ENCODE peak calls at places on chromosomes 3 and 15, in four cellular contexts. L is body of pancreas, B is fibroblast of lung, S is hepatocyte. V is an unnamed sample.
A peak's percentile ranks its signal among the peaks of the same experiment; 100 is the strongest.

GRCh38 chr3:127428344-127429001 is 140.6 kb upstream of the PRR20G start:
- DNase-seq in L (no peak), S (no peak), B (no peak), V (no peak)

GRCh38 chr15:76875911-76876310 is 29.2 kb downstream of the SCAPER start:
- DNase-seq in L (no peak), S (no peak), B (no peak), V (no peak)

GRCh38 chr3:196214783-196215441 is 1.4 kb upstream of the SLC51A start:
- DNase-seq in B (no peak), L (no peak), S (peak; percentile 67), V (no peak)

GRCh38 chr15:35289029-35289617 is 204.0 kb upstream of the NANOGP8 start:
- DNase-seq in L (no peak), B (peak; percentile 63), S (peak; percentile 75), V (no peak)

GRCh38 chr15:57923311-57923710 is 142.2 kb downstream of the ALDH1A2 start:
- DNase-seq in B (no peak), L (peak; percentile 32), S (no peak), V (no peak)

GRCh38 chr3:48598323-48599076 is 3.4 kb upstream of the COL7A1 start:
- DNase-seq in S (peak; percentile 83), L (no peak), B (peak; percentile 85), V (no peak)

GRCh38 chr3:196686436-196686835 is 25.6 kb downstream of the CEP19 start:
- DNase-seq in B (no peak), S (no peak), L (no peak), V (no peak)

GRCh38 chr15:70863450-70864218 is 9.7 kb upstream of the LARP6 start:
- DNase-seq in L (no peak), S (peak; percentile 38), B (peak; percentile 94), V (no peak)

GRCh38 chr3:180693656-180694055 is 14.4 kb upstream of the CCDC39 start:
- DNase-seq in B (no peak), S (no peak), L (no peak), V (no peak)

GRCh38 chr3:188631291-188632010 is 477.5 kb downstream of the LPP start:
- DNase-seq in L (no peak), B (peak; percentile 90), S (no peak), V (peak; percentile 80)

GRCh38 chr3:146845361-146845760 is 240.2 kb upstream of the PLSCR5 start:
- DNase-seq in L (no peak), S (no peak), B (no peak), V (no peak)

GRCh38 chr3:149599236-149599635 is 58.6 kb downstream of the WWTR1 start:
- DNase-seq in S (no peak), L (no peak), B (peak; percentile 87), V (no peak)

GRCh38 chr15:60865507-60865906 is 363.6 kb downstream of the RORA start:
- DNase-seq in S (no peak), L (no peak), B (peak; percentile 11), V (no peak)

GRCh38 chr3:44930911-44931310 is 45.1 kb downstream of the ZDHHC3 start:
- DNase-seq in S (no peak), L (no peak), B (no peak), V (no peak)

GRCh38 chr3:147388395-147389264 is 17.7 kb downstream of the ZIC4 start:
- DNase-seq in L (no peak), S (no peak), B (no peak), V (no peak)

GRCh38 chr3:128236667-128237066 is 83.4 kb downstream of the EEFSEC start:
- DNase-seq in S (no peak), B (no peak), L (no peak), V (no peak)

GRCh38 chr3:80785475-80785874 is 976.0 kb downstream of the GBE1 start:
- DNase-seq in L (no peak), S (peak; percentile 23), B (no peak), V (no peak)

GRCh38 chr3:171835613-171836012 is 7.5 kb upstream of the TMEM212 start:
- DNase-seq in L (no peak), B (no peak), S (no peak), V (no peak)

GRCh38 chr3:195750797-195751520 is 30.2 kb downstream of the MUC20 start:
- DNase-seq in S (no peak), L (no peak), B (no peak), V (no peak)

GRCh38 chr3:131350506-131350905 is 31.1 kb upstream of the NUDT16 start:
- DNase-seq in L (no peak), B (peak; percentile 58), S (no peak), V (no peak)

GRCh38 chr3:52779411-52780297 is 2.3 kb downstream of the ITIH1 start:
- DNase-seq in B (no peak), L (peak; percentile 3), S (peak; percentile 1), V (no peak)

GRCh38 chr3:193842029-193842782 is 249.2 kb downstream of the OPA1 start:
- DNase-seq in S (no peak), L (no peak), B (no peak), V (no peak)

GRCh38 chr3:30908466-30909037 is 14.1 kb upstream of the GADL1 start:
- DNase-seq in L (no peak), S (no peak), B (no peak), V (no peak)

GRCh38 chr3:108119398-108120109 is 28.7 kb upstream of the CD47 start:
- DNase-seq in S (no peak), L (no peak), B (no peak), V (no peak)

GRCh38 chr15:90412356-90413194 is 24.5 kb downstream of the IQGAP1 start:
- DNase-seq in L (peak; percentile 20), B (peak; percentile 87), S (peak; percentile 72), V (no peak)

GRCh38 chr3:134462236-134463059 is 23.3 kb downstream of the ANAPC13 start:
- DNase-seq in L (no peak), B (peak; percentile 83), S (no peak), V (no peak)

GRCh38 chr15:52789601-52790165 is 453 bp downstream of the ONECUT1 start:
- DNase-seq in S (no peak), L (peak; percentile 57), B (peak; percentile 23), V (no peak)

GRCh38 chr15:29952245-29952644 is 130.0 kb upstream of the TJP1 start:
- DNase-seq in L (no peak), S (no peak), B (no peak), V (no peak)

GRCh38 chr3:15858547-15859506 is 61.0 kb upstream of the ANKRD28 start:
- DNase-seq in L (peak; percentile 80), B (peak; percentile 6), S (peak; percentile 70), V (no peak)

GRCh38 chr3:52468336-52468735 is 12.9 kb downstream of the NISCH start:
- DNase-seq in L (no peak), B (peak; percentile 32), S (no peak), V (no peak)

GRCh38 chr3:150528359-150528797 is 17.9 kb downstream of the SERP1 start:
- DNase-seq in S (no peak), L (no peak), B (no peak), V (no peak)

GRCh38 chr15:85620321-85621044 is 174.2 kb downstream of the KLHL25 start:
- DNase-seq in S (no peak), L (no peak), B (peak; percentile 83), V (no peak)
- H3K4me3 ChIP-seq in S (no peak overlapping the region), L (no peak overlapping the region), B (peak overlapping the region; percentile 70), V (no peak overlapping the region)

DNA sequence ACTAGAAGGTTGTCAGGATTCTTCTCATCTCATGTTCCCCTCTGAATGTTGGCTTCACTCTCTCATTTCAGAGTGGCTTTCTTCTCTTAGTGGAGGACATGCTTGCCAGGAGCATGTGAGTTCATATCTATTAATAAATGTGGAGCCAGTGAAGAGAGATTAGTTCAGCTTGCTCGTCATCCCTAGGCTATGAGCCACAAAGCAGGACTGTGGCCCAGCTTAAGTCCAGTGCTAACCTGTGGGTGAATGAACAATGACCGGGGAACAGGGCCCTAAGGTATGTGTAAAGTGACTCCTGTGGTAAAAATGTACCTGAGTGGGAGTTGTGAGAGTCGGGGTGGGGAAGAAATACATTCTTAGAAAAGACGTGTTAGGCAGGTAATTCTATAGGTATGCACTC is 96.9 kb upstream of the TBL1XR1 start:
- DNase-seq in B (peak; percentile 92), L (no peak), S (peak; percentile 29), V (no peak)
- H3K27ac ChIP-seq in B (no peak overlapping the region), L (no peak overlapping the region), S (peak overlapping the region; percentile 91), V (no peak overlapping the region)

DNA sequence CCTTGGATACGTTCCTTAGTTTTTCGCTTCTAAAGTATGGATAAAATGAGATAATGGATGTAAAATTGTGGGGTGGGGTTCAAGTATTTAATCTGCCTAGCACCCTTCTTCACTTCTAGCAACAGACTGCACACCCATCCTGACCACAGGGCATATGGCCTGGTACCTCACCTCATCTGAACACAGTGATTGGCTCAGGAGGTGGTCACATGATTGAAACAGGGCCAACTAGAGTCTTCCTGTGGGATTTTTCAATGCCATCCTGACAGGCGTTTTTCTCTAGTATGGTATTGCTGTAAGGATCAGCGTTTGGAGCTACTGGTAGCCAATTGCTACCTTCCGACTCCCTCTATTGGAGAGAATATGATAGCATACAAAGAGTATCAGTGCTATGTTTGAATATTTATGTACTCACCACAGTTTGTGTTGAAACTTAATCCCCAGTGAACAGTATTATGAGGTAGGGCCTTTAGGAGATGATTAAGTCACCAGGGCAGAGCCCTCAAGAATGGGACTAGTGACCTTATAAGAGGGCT is 172.2 kb downstream of the PPM1L start:
- DNase-seq in B (no peak), L (no peak), S (no peak), V (no peak)
- TF ChIP-seq CTCF in B (peak; percentile 27), L (no peak), S (no peak), V (peak; percentile 66)

DNA sequence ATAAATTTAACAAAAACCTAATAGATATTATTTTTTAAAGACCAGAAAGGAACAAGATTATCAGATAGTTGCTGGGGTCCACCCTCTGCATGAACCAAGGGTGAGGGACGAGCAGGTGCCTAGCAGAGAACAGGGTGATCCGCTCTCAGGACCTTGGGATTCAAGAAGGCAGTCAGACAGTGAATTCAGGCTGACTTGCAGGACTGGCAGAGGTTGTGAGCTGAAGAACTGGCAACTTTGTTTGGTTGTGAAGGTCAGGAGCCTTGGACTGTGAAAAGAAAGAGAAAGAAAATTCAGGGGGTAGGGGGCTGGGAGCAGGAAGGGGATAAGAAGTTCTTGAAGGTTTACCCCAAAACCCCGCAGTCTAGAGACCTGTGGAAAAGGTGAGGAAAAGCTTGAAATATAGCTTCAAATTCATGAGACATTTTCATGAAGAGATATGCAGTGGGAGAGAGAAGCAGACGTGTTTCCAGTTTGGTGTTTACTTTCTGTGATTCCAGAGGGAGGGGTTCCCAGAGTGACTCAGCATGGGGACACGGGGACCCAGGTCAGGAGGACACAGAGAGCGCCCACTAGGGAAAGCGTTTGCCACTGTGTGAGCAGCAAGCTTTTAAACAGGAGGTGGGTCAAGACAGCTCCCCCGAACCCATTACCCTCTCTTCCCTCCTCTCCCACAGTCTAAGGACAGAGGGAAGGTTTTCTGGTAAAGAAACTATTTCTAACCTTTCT is 217.2 kb upstream of the UMPS start:
- DNase-seq in L (peak; percentile 32), S (peak; percentile 66), B (no peak), V (no peak)
- H3K4me3 ChIP-seq in L (no peak overlapping the region), S (no peak overlapping the region), B (no peak overlapping the region), V (no peak overlapping the region)

GRCh38 chr15:63335543-63336240 is 46.0 kb downstream of the CA12 start:
- DNase-seq in S (no peak), L (no peak), B (no peak), V (no peak)
- H3K27ac ChIP-seq in S (peak overlapping the region; percentile 8), L (no peak overlapping the region), B (no peak overlapping the region), V (no peak overlapping the region)

GRCh38 chr15:99407716-99408115 is 156.4 kb downstream of the LRRC28 start:
- DNase-seq in S (no peak), B (no peak), L (no peak), V (no peak)

GRCh38 chr15:99408236-99409096 is 157.2 kb downstream of the LRRC28 start:
- DNase-seq in S (no peak), B (peak; percentile 96), L (no peak), V (no peak)

GRCh38 chr15:99410477-99410876 is 155.3 kb upstream of the MEF2A start:
- DNase-seq in B (no peak), S (no peak), L (no peak), V (no peak)

GRCh38 chr15:99409560-99409959 is 156.2 kb upstream of the MEF2A start:
- DNase-seq in B (no peak), L (no peak), S (no peak), V (no peak)

GRCh38 chr15:99409097-99409473 is 156.7 kb upstream of the MEF2A start:
- DNase-seq in B (peak; percentile 49), L (no peak), S (peak; percentile 72), V (peak; percentile 13)
- TF ChIP-seq CTCF in B (peak; percentile 72), L (no peak), S (peak; percentile 50), V (peak; percentile 86)

V was measured in Panc1.